ENCODE peak calls at places on chromosomes 1 and 21, in seven cellular contexts. One of them, this sample, is unnamed.

GRCh38 chr1:22089134-22089571 is 36.6 kb downstream of the CDC42 start:
- DNase-seq in left lung: no peak
- DNase-seq in thyroid gland: no peak
- DNase-seq in kidney epithelial cell: no peak
- DNase-seq in IMR-90: no peak
- DNase-seq in CD8-positive, alpha-beta T cell: no peak
- DNase-seq in neural crest cell: no peak
- DNase-seq in this sample: no peak

GRCh38 chr21:41715649-41716321 is 51.1 kb downstream of the RIPK4 start:
- DNase-seq in neural crest cell: no peak
- DNase-seq in IMR-90: no peak
- DNase-seq in left lung: no peak
- DNase-seq in thyroid gland: no peak
- DNase-seq in CD8-positive, alpha-beta T cell: no peak
- DNase-seq in kidney epithelial cell: no peak
- DNase-seq in this sample: no peak

GRCh38 chr1:180863158-180863775 is 49.4 kb upstream of the KIAA1614 start:
- DNase-seq in kidney epithelial cell: no peak
- DNase-seq in IMR-90: peak
- DNase-seq in neural crest cell: peak
- DNase-seq in thyroid gland: no peak
- DNase-seq in CD8-positive, alpha-beta T cell: peak
- DNase-seq in left lung: no peak
- DNase-seq in this sample: peak

GRCh38 chr1:224266105-224266935 is 63.7 kb downstream of the NVL start:
- DNase-seq in CD8-positive, alpha-beta T cell: no peak
- DNase-seq in thyroid gland: no peak
- DNase-seq in left lung: no peak
- DNase-seq in IMR-90: no peak
- DNase-seq in neural crest cell: no peak
- DNase-seq in kidney epithelial cell: no peak
- DNase-seq in this sample: no peak

GRCh38 chr1:33339413-33339812 is 18.5 kb upstream of the A3GALT2 start:
- DNase-seq in kidney epithelial cell: no peak
- DNase-seq in IMR-90: no peak
- DNase-seq in thyroid gland: peak
- DNase-seq in CD8-positive, alpha-beta T cell: no peak
- DNase-seq in left lung: no peak
- DNase-seq in neural crest cell: no peak
- DNase-seq in this sample: no peak

GRCh38 chr1:169595764-169596711 is 9.8 kb upstream of the F5 start:
- DNase-seq in thyroid gland: no peak
- DNase-seq in kidney epithelial cell: peak
- DNase-seq in IMR-90: peak
- DNase-seq in left lung: no peak
- DNase-seq in neural crest cell: no peak
- DNase-seq in CD8-positive, alpha-beta T cell: no peak
- DNase-seq in this sample: no peak

GRCh38 chr1:31739281-31739853 is 24.8 kb downstream of the ADGRB2 start:
- DNase-seq in thyroid gland: no peak
- DNase-seq in CD8-positive, alpha-beta T cell: peak
- DNase-seq in left lung: no peak
- DNase-seq in neural crest cell: no peak
- DNase-seq in IMR-90: no peak
- DNase-seq in kidney epithelial cell: no peak
- DNase-seq in this sample: no peak

GRCh38 chr21:45836694-45837670 is 144.6 kb upstream of the COL6A1 start:
- DNase-seq in neural crest cell: no peak
- DNase-seq in thyroid gland: no peak
- DNase-seq in kidney epithelial cell: no peak
- DNase-seq in CD8-positive, alpha-beta T cell: no peak
- DNase-seq in left lung: no peak
- DNase-seq in IMR-90: no peak
- DNase-seq in this sample: no peak

GRCh38 chr1:234938924-234939323 is 189.7 kb downstream of the TOMM20 start:
- DNase-seq in CD8-positive, alpha-beta T cell: no peak
- DNase-seq in kidney epithelial cell: no peak
- DNase-seq in neural crest cell: no peak
- DNase-seq in thyroid gland: no peak
- DNase-seq in left lung: no peak
- DNase-seq in IMR-90: no peak
- DNase-seq in this sample: no peak

GRCh38 chr1:206000641-206001339 is 2.4 kb downstream of the RAB7B start:
- DNase-seq in neural crest cell: no peak
- DNase-seq in thyroid gland: no peak
- DNase-seq in left lung: no peak
- DNase-seq in IMR-90: peak
- DNase-seq in CD8-positive, alpha-beta T cell: no peak
- DNase-seq in kidney epithelial cell: no peak
- DNase-seq in this sample: no peak

DNA sequence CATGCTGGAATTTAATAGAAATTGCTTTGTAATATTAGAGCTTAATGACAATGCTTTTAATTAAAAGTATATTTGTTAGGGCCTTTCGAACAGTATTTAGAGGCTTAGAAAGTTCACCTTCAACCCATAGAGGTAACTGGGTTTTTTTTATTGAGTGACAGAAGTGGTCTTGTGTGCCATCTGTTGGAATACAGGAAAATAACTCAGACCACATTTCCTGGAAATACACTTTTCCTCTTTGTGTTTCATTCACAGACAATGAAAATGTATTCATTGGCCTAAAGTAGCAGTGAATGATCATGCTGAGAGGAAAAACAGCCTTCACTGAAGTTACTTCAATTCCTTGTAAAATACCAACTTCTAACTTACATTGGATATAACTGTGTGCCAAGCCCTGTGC is 83.6 kb upstream of the L1TD1 start:
- DNase-seq in IMR-90: no peak
- DNase-seq in neural crest cell: no peak
- DNase-seq in kidney epithelial cell: no peak
- DNase-seq in left lung: no peak
- DNase-seq in CD8-positive, alpha-beta T cell: no peak
- DNase-seq in thyroid gland: no peak
- DNase-seq in this sample: no peak
- TF ChIP-seq CTCF in IMR-90: no peak
- TF ChIP-seq CTCF in neural crest cell: no peak
- TF ChIP-seq CTCF in kidney epithelial cell: peak
- TF ChIP-seq CTCF in left lung: no peak
- TF ChIP-seq CTCF in CD8-positive, alpha-beta T cell: no peak
- TF ChIP-seq CTCF in thyroid gland: no peak
- TF ChIP-seq CTCF in this sample: no peak

GRCh38 chr1:2821970-2822620 is 20.6 kb upstream of the TTC34 start:
- DNase-seq in CD8-positive, alpha-beta T cell: peak
- DNase-seq in IMR-90: no peak
- DNase-seq in neural crest cell: no peak
- DNase-seq in kidney epithelial cell: no peak
- DNase-seq in left lung: peak
- DNase-seq in thyroid gland: peak
- DNase-seq in this sample: no peak
- TF ChIP-seq CTCF in CD8-positive, alpha-beta T cell: peak
- TF ChIP-seq CTCF in IMR-90: no peak
- TF ChIP-seq CTCF in neural crest cell: no peak
- TF ChIP-seq CTCF in kidney epithelial cell: peak
- TF ChIP-seq CTCF in left lung: peak
- TF ChIP-seq CTCF in thyroid gland: peak
- TF ChIP-seq CTCF in this sample: no peak

GRCh38 chr1:27598902-27599528 is 4.9 kb downstream of the AHDC1 start:
- DNase-seq in left lung: peak
- DNase-seq in IMR-90: peak
- DNase-seq in neural crest cell: no peak
- DNase-seq in thyroid gland: peak
- DNase-seq in CD8-positive, alpha-beta T cell: peak
- DNase-seq in kidney epithelial cell: no peak
- DNase-seq in this sample: no peak

GRCh38 chr1:27601321-27601770 is 2.6 kb downstream of the AHDC1 start:
- DNase-seq in neural crest cell: no peak
- DNase-seq in thyroid gland: no peak
- DNase-seq in left lung: no peak
- DNase-seq in IMR-90: no peak
- DNase-seq in kidney epithelial cell: no peak
- DNase-seq in CD8-positive, alpha-beta T cell: no peak
- DNase-seq in this sample: no peak

GRCh38 chr1:27598288-27598687 is 5.7 kb downstream of the AHDC1 start:
- DNase-seq in CD8-positive, alpha-beta T cell: no peak
- DNase-seq in neural crest cell: no peak
- DNase-seq in left lung: no peak
- DNase-seq in kidney epithelial cell: no peak
- DNase-seq in thyroid gland: no peak
- DNase-seq in IMR-90: no peak
- DNase-seq in this sample: no peak

GRCh38 chr1:27600500-27601175 is 3.3 kb downstream of the AHDC1 start:
- DNase-seq in kidney epithelial cell: no peak
- DNase-seq in thyroid gland: no peak
- DNase-seq in neural crest cell: no peak
- DNase-seq in CD8-positive, alpha-beta T cell: no peak
- DNase-seq in left lung: no peak
- DNase-seq in IMR-90: peak
- DNase-seq in this sample: no peak

DNA sequence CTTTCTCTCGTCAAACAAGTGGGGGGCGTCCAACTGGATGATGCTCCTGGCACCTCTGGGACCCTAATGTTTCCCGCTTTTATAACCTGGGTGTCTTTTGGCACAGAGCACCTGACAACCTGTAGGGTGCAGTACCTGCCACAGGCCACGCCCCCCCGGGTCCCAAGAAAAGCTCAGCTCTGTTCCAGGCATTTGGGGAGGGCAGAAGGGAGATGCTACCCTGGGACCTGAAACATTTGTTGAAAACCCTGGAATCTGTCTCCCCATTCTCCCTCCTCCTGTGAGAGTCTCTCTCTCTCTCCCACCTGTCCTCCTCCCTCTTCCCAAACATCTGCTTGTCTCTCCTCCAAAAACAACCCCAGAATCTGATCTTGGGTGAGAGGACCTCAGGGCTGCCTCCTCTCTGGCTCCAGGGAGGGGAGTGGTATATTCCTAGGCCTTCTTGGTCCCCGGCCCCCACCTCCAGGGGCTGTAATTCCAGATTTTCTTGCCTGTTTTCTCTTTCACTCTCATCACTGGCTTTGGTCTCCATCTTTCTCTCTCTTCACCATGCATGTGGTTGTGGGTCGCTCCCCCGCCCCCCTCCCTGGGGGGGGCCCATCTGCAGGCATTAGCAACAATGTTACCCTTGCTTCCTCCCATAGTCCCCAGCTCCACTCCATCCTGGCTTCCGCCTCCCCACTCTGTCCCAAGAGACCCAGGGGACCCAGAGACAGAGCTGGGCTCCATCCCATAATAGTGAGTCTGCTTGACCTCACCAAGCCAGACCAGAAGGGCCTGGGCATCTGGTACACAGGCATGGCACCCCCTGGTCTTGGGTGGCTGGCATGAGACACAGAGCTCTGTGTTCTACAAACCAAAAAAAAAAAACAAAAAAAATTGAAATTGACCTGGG is 4.1 kb downstream of the AHDC1 start:
- DNase-seq in kidney epithelial cell: no peak
- DNase-seq in thyroid gland: peak
- DNase-seq in left lung: no peak
- DNase-seq in CD8-positive, alpha-beta T cell: no peak
- DNase-seq in neural crest cell: no peak
- DNase-seq in IMR-90: no peak
- DNase-seq in this sample: no peak
- TF ChIP-seq CTCF in kidney epithelial cell: peak
- TF ChIP-seq CTCF in thyroid gland: no peak
- TF ChIP-seq CTCF in left lung: no peak
- TF ChIP-seq CTCF in CD8-positive, alpha-beta T cell: no peak
- TF ChIP-seq CTCF in neural crest cell: no peak
- TF ChIP-seq CTCF in IMR-90: no peak
- TF ChIP-seq CTCF in this sample: no peak

DNA sequence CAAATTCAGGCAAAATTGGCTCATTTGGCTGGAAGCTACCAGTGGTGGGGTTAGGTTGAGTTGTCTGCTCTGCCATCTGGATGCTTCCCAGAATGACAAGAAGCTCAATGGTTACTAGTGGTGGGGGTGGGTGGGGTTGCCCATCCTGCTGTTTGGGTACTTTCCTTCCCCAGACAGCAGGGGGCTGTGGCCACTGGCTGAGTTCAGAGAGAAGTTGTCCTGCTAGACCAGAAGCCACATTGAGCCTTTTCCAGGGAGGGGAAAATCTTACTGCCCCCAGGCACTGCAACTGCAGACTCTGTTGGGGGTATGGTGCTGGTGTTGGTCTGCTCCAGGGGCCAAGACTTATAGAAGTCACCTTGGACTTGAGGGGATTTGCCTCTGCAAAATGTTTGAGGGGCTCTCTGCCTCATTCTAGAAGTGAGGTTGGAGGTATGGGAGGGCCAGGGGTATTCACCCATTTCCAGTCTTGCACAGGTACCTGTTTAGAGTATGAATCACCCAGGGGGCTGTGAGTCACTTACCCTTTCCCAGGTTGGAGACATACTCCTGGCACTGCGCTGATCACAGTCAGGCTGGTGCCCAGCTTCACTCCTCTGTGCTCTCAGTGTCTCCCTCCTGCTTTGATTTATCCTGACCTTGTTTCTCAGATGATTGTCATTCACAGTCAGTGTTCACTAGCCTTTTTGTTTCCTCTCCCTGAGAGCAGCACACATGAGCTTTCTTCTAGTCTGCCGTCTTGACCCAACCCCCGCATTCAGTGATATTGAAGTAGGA is 89.1 kb upstream of the NEGR1 start:
- DNase-seq in neural crest cell: peak
- DNase-seq in thyroid gland: no peak
- DNase-seq in CD8-positive, alpha-beta T cell: no peak
- DNase-seq in kidney epithelial cell: no peak
- DNase-seq in left lung: no peak
- DNase-seq in IMR-90: no peak
- DNase-seq in this sample: no peak
- TF ChIP-seq CTCF in neural crest cell: no peak
- TF ChIP-seq CTCF in thyroid gland: no peak
- TF ChIP-seq CTCF in CD8-positive, alpha-beta T cell: no peak
- TF ChIP-seq CTCF in kidney epithelial cell: no peak
- TF ChIP-seq CTCF in left lung: no peak
- TF ChIP-seq CTCF in IMR-90: no peak
- TF ChIP-seq CTCF in this sample: no peak

This sample was measured in mesothelial cell of epicardium.